ENCODE peak calls at places on chromosomes 13 and 19, in nine cellular contexts. Y, D, N, X, S, H, P, E and F are unnamed samples.
A peak's percentile ranks its signal among the peaks of the same experiment; 100 is the strongest.

GRCh38 chr13:48220592-48221300 is 12.3 kb upstream of the ITM2B start:
- DNase-seq in Y (no peak), D (no peak), N (no peak), X (no peak), S (no peak), H (no peak), P (no peak), E (no peak), F (no peak)

GRCh38 chr19:13984875-13985741 is 21.0 kb downstream of the RFX1 start:
- DNase-seq in Y (no peak), D (no peak), N (no peak), X (no peak), S (no peak), H (no peak), P (no peak), E (no peak), F (no peak)

GRCh38 chr19:33221641-33222040 is 4.0 kb downstream of the SLC7A10 start:
- DNase-seq in Y (no peak), D (no peak), N (no peak), X (no peak), S (no peak), H (no peak), P (no peak), E (no peak), F (no peak)

GRCh38 chr13:27174766-27175455 is 3.3 kb upstream of the USP12 start:
- DNase-seq in Y (no peak), D (no peak), N (no peak), X (no peak), S (no peak), H (peak; percentile 9), P (no peak), E (peak; percentile 65), F (no peak)

GRCh38 chr13:99288069-99288468 is 19.1 kb downstream of the GPR183 start:
- DNase-seq in Y (no peak), D (no peak), N (no peak), X (no peak), S (no peak), H (no peak), P (no peak), E (no peak), F (no peak)

GRCh38 chr19:662962-663681 is at the start of gene RNF126:
- DNase-seq in Y (peak; percentile 84), D (no peak), N (peak; percentile 94), X (peak; percentile 96), S (peak; percentile 98), H (peak; percentile 91), P (peak; percentile 93), E (peak; percentile 91), F (peak; percentile 95)

GRCh38 chr19:15437355-15438123 is 12.2 kb downstream of the WIZ start:
- DNase-seq in Y (no peak), D (no peak), N (no peak), X (no peak), S (no peak), H (no peak), P (peak; percentile 31), E (peak; percentile 30), F (no peak)

GRCh38 chr13:30835442-30835841 is 70.6 kb upstream of the MEDAG start:
- DNase-seq in Y (no peak), D (no peak), N (no peak), X (peak; percentile 75), S (peak; percentile 32), H (no peak), P (no peak), E (peak; percentile 38), F (no peak)

GRCh38 chr13:113538689-113539058 is 45.9 kb upstream of the TFDP1 start:
- DNase-seq in Y (no peak), D (no peak), N (no peak), X (no peak), S (peak; percentile 72), H (no peak), P (no peak), E (no peak), F (no peak)

GRCh38 chr13:109699628-109700071 is 86.7 kb downstream of the IRS2 start:
- DNase-seq in Y (no peak), D (no peak), N (no peak), X (no peak), S (no peak), H (no peak), P (no peak), E (no peak), F (no peak)

GRCh38 chr19:8116437-8117293 is 32.7 kb downstream of the FBN3 start:
- DNase-seq in Y (no peak), D (no peak), N (no peak), X (no peak), S (no peak), H (no peak), P (no peak), E (no peak), F (no peak)

GRCh38 chr13:86476656-86477055 is 677.4 kb upstream of the SLITRK6 start:
- DNase-seq in Y (no peak), D (no peak), N (no peak), X (no peak), S (no peak), H (no peak), P (no peak), E (no peak), F (no peak)

GRCh38 chr19:34320277-34320676 is 44.7 kb upstream of the GPI start:
- DNase-seq in Y (no peak), D (no peak), N (no peak), X (no peak), S (peak; percentile 84), H (no peak), P (no peak), E (no peak), F (no peak)

GRCh38 chr19:8240274-8241229 is 31.4 kb downstream of the CERS4 start:
- DNase-seq in Y (peak; percentile 71), D (peak; percentile 33), N (peak; percentile 77), X (peak; percentile 94), S (peak; percentile 97), H (peak; percentile 87), P (peak; percentile 84), E (peak; percentile 79), F (peak; percentile 81)

GRCh38 chr19:35292986-35293732 is 1.2 kb downstream of the MAG start:
- DNase-seq in Y (no peak), D (no peak), N (no peak), X (no peak), S (no peak), H (no peak), P (no peak), E (no peak), F (no peak)

GRCh38 chr13:110571897-110572777 is 10.6 kb upstream of the RAB20 start:
- DNase-seq in Y (no peak), D (no peak), N (no peak), X (no peak), S (no peak), H (no peak), P (no peak), E (no peak), F (no peak)

GRCh38 chr13:110380359-110381028 is 73.4 kb downstream of the COL4A2 start:
- DNase-seq in Y (no peak), D (no peak), N (no peak), X (no peak), S (no peak), H (peak; percentile 82), P (peak; percentile 75), E (peak; percentile 74), F (no peak)

GRCh38 chr13:62924395-62924794 is 1508.7 kb upstream of the PCDH20 start:
- DNase-seq in Y (no peak), D (no peak), N (no peak), X (no peak), S (no peak), H (no peak), P (no peak), E (no peak), F (no peak)

GRCh38 chr13:21069561-21070004 is 8.2 kb upstream of the LATS2 start:
- DNase-seq in Y (no peak), D (peak; percentile 91), N (no peak), X (peak; percentile 72), S (no peak), H (peak; percentile 97), P (peak; percentile 98), E (peak; percentile 98), F (no peak)

GRCh38 chr13:79486433-79487188 is 5.7 kb downstream of the NDFIP2 start:
- DNase-seq in Y (no peak), D (no peak), N (no peak), X (no peak), S (no peak), H (no peak), P (no peak), E (no peak), F (no peak)

GRCh38 chr13:40657307-40657706 is 9.1 kb downstream of the FOXO1 start:
- DNase-seq in Y (no peak), D (no peak), N (no peak), X (no peak), S (no peak), H (no peak), P (no peak), E (no peak), F (no peak)

GRCh38 chr19:46295401-46296308 is 1.2 kb upstream of the HIF3A start:
- DNase-seq in Y (no peak), D (no peak), N (no peak), X (no peak), S (no peak), H (no peak), P (no peak), E (no peak), F (peak; percentile 61)

GRCh38 chr19:18596752-18597157 is 8.2 kb downstream of the REX1BD start:
- DNase-seq in Y (no peak), D (no peak), N (no peak), X (peak; percentile 40), S (no peak), H (peak; percentile 20), P (peak; percentile 42), E (peak; percentile 17), F (no peak)

GRCh38 chr19:52343548-52343947 is 7.5 kb downstream of the ZNF610 start:
- DNase-seq in Y (peak; percentile 74), D (no peak), N (no peak), X (peak; percentile 75), S (no peak), H (peak; percentile 27), P (peak; percentile 51), E (peak; percentile 11), F (peak; percentile 52)

GRCh38 chr13:20425819-20426219 is 99.8 kb downstream of the CRYL1 start:
- DNase-seq in Y (no peak), D (peak; percentile 35), N (no peak), X (no peak), S (peak; percentile 79), H (no peak), P (no peak), E (no peak), F (no peak)

GRCh38 chr13:33207616-33207964 is 78.0 kb downstream of the STARD13 start:
- DNase-seq in Y (no peak), D (no peak), N (no peak), X (peak; percentile 52), S (no peak), H (peak; percentile 75), P (peak; percentile 70), E (peak; percentile 90), F (no peak)

GRCh38 chr13:97259787-97260641 is 37.9 kb downstream of the MBNL2 start:
- DNase-seq in Y (no peak), D (no peak), N (no peak), X (peak; percentile 73), S (no peak), H (peak; percentile 69), P (peak; percentile 74), E (peak; percentile 81), F (no peak)

GRCh38 chr13:85657942-85658341 is 141.3 kb downstream of the SLITRK6 start:
- DNase-seq in Y (no peak), D (no peak), N (no peak), X (no peak), S (no peak), H (no peak), P (no peak), E (no peak), F (no peak)

GRCh38 chr13:45356966-45357689 is 16.1 kb upstream of the TPT1 start:
- DNase-seq in Y (no peak), D (no peak), N (no peak), X (no peak), S (no peak), H (no peak), P (no peak), E (no peak), F (no peak)

GRCh38 chr13:35850569-35850968 is 280.6 kb downstream of the DCLK1 start:
- DNase-seq in Y (no peak), D (no peak), N (no peak), X (no peak), S (no peak), H (no peak), P (no peak), E (no peak), F (no peak)

GRCh38 chr13:20391597-20392452 is 133.8 kb downstream of the CRYL1 start:
- DNase-seq in Y (no peak), D (no peak), N (peak; percentile 64), X (no peak), S (peak; percentile 86), H (no peak), P (peak; percentile 21), E (no peak), F (no peak)